ENCODE peak calls at places on chromosomes 3 and 15, in five cellular contexts. A is adrenal gland, G is WTC11, P is GM23338, J is AG04450. T is an unnamed sample.

GRCh38 chr3:171585029-171585428 is 124.8 kb upstream of the TNIK start:
- DNase-seq in A (no peak), P (no peak), J (no peak), G (no peak), T (no peak)

GRCh38 chr3:61872077-61872706 is 310.8 kb downstream of the PTPRG start:
- DNase-seq in A (no peak), P (peak; percentile 80), G (peak; percentile 46), J (no peak), T (no peak)

GRCh38 chr3:73192036-73192738 is 130.7 kb downstream of the EBLN2 start:
- DNase-seq in P (peak; percentile 91), A (no peak), J (no peak), G (peak; percentile 67), T (peak; percentile 14)

GRCh38 chr3:115788921-115789470 is 165.7 kb downstream of the GAP43 start:
- DNase-seq in G (no peak), P (no peak), J (peak; percentile 76), A (no peak), T (peak; percentile 47)

GRCh38 chr3:54853573-54854404 is 74.1 kb downstream of the LRTM1 start:
- DNase-seq in P (peak; percentile 84), G (peak; percentile 89), J (peak; percentile 27), A (peak; percentile 87), T (peak; percentile 71)

GRCh38 chr3:38238416-38239008 is 27.1 kb upstream of the SLC22A13 start:
- DNase-seq in J (no peak), G (no peak), P (no peak), A (no peak), T (no peak)

GRCh38 chr3:126067959-126068358 is 16.0 kb downstream of the SLC41A3 start:
- DNase-seq in G (no peak), A (no peak), P (no peak), J (no peak), T (no peak)

GRCh38 chr3:140206196-140207040 is 271.4 kb downstream of the CLSTN2 start:
- DNase-seq in J (no peak), G (peak; percentile 38), P (peak; percentile 75), A (no peak), T (no peak)

GRCh38 chr3:463793-464192 is 267.2 kb downstream of the CHL1 start:
- DNase-seq in P (no peak), J (no peak), G (no peak), A (no peak), T (no peak)

GRCh38 chr15:71588746-71589145 is 221.6 kb upstream of the NR2E3 start:
- DNase-seq in A (no peak), P (peak; percentile 35), J (peak; percentile 32), G (no peak), T (peak; percentile 27)

GRCh38 chr3:41961061-41961749 is 698 bp downstream of the ULK4 start:
- DNase-seq in A (peak; percentile 61), J (peak; percentile 8), G (peak; percentile 55), P (peak; percentile 79), T (peak; percentile 50)

GRCh38 chr3:101847328-101847727 is 2.0 kb upstream of the NFKBIZ start:
- DNase-seq in J (no peak), A (no peak), P (no peak), G (no peak), T (no peak)

GRCh38 chr3:172107403-172107802 is 68.0 kb downstream of the FNDC3B start:
- DNase-seq in P (no peak), J (no peak), A (no peak), G (no peak), T (no peak)

GRCh38 chr3:123683755-123684154 is 98.9 kb upstream of the HACD2 start:
- DNase-seq in G (no peak), P (no peak), A (no peak), J (no peak), T (no peak)

GRCh38 chr15:65211157-65211982 is at the start of gene CILP:
- DNase-seq in J (peak; percentile 27), P (no peak), A (no peak), G (no peak), T (no peak)

GRCh38 chr3:153162513-153163348 is 705 bp downstream of the RAP2B start:
- DNase-seq in A (peak; percentile 41), J (no peak), G (peak; percentile 35), P (peak; percentile 56), T (peak; percentile 47)

GRCh38 chr3:99648091-99648490 is 9.7 kb downstream of the COL8A1 start:
- DNase-seq in A (no peak), G (no peak), J (no peak), P (no peak), T (no peak)

GRCh38 chr3:101725192-101725889 is 927 bp downstream of the CEP97 start:
- DNase-seq in P (peak; percentile 58), A (peak; percentile 40), G (peak; percentile 20), J (no peak), T (no peak)

GRCh38 chr3:123540285-123540684 is 44.6 kb downstream of the HACD2 start:
- DNase-seq in P (no peak), A (no peak), J (no peak), G (no peak), T (no peak)

GRCh38 chr15:41494922-41495735 is 1.5 kb downstream of the ITPKA start:
- DNase-seq in P (peak; percentile 74), A (no peak), J (no peak), G (peak; percentile 54), T (peak; percentile 28)

GRCh38 chr3:42539871-42540714 is 37.6 kb downstream of the VIPR1 start:
- DNase-seq in J (no peak), P (peak; percentile 94), A (peak; percentile 72), G (peak; percentile 95), T (peak; percentile 88)

GRCh38 chr3:187902041-187902471 is 156.8 kb upstream of the BCL6 start:
- DNase-seq in P (no peak), J (no peak), G (no peak), A (no peak), T (no peak)

GRCh38 chr15:57873564-57874209 is 167.2 kb downstream of the POLR2M start:
- DNase-seq in A (no peak), G (no peak), J (no peak), P (no peak), T (no peak)

GRCh38 chr3:50415066-50415465 is 55.7 kb upstream of the TMEM115 start:
- DNase-seq in J (no peak), G (peak; percentile 53), P (peak; percentile 70), A (no peak), T (no peak)
- TF ChIP-seq CTCF in J (no peak), G (peak; percentile 43), P (peak; percentile 66), A (no peak), T (no peak)

DNA sequence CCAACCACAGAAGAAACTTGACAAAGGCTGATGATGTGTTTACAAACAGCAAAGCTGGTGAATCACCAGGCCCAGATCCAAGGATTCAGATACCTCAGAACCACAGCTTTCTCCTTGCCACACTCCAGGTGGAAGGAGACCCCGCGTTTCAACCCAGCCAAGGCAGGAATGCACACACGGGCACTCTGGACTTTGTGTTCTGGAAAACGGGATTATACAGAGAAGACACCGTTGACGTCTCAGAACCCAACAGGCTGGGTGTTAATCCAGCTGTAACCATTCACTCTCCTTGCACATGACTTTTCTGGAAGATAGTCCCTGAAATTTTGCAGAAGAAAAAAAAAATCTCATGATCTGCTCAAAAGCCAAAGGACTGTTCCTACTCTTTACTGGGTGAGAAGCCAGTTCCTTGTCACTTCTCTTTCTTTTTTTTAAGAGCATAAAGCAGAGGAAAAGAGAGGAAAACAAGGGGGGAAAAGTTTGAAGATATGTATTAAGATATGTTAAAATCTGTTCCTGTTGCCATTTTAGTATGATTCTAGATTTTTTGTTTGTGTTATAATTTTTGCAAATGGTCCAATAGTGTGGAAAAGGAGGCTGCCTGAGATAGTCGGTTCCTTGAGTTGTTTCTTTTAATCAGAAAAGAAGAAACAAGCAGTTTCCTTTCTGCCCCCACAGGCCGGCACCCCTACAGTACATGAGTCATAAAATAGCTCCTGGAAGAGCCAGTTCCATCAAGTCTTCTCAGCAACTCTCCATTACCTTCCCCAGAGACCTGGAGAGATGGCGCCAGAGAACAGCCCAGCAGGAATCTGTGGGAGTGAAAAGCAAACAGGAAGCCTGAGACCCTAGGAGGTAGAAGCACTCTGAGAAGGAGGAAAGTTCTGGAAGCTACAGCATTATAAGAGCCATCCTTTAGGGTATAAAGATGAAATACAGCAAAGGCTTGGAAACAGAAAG is 73.1 kb downstream of the RORA start:
- DNase-seq in P (peak; percentile 50), A (no peak), G (no peak), J (no peak), T (no peak)
- TF ChIP-seq CTCF in P (no peak), A (no peak), G (no peak), J (peak; percentile 4), T (no peak)

GRCh38 chr3:27108322-27108721 is 260.9 kb downstream of the NEK10 start:
- DNase-seq in P (no peak), G (no peak), J (no peak), A (no peak), T (no peak)

GRCh38 chr3:27110020-27110419 is 259.2 kb downstream of the NEK10 start:
- DNase-seq in P (no peak), A (no peak), G (no peak), J (no peak), T (no peak)

DNA sequence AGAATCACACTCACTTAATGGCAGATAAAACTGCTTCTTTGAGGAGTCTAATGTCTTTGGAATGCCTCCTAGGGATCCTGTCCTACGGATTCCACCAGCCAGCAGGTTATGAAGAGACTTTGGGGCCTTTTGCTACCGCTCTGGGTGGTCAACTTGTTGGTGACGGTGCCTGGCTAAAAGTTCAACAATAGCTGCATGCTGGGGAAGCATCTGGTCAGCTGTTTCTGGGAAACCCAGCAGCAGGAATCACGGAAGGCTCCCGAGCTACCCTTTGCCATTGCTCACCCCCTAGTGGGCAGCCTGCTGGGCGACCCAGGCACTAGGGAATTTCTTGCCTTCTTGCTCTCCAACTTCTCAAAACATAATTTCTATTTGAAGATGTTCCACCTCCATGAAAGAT is 263.3 kb downstream of the NEK10 start:
- DNase-seq in A (no peak), G (peak; percentile 50), J (no peak), P (peak; percentile 61), T (peak; percentile 38)
- TF ChIP-seq CTCF in A (no peak), G (no peak), J (no peak), P (peak; percentile 45), T (peak; percentile 35)

GRCh38 chr15:52805351-52806283 is 15.5 kb upstream of the ONECUT1 start:
- DNase-seq in G (peak; percentile 61), P (peak; percentile 88), J (no peak), A (no peak), T (no peak)
- TF ChIP-seq CTCF in G (no peak), P (peak; percentile 42), J (peak; percentile 7), A (no peak), T (no peak)

GRCh38 chr15:67397139-67397538 is 123.8 kb upstream of the C15orf61 start:
- DNase-seq in G (no peak), J (no peak), P (no peak), A (no peak), T (no peak)
- TF ChIP-seq CTCF in G (no peak), J (peak; percentile 27), P (no peak), A (no peak), T (no peak)

DNA sequence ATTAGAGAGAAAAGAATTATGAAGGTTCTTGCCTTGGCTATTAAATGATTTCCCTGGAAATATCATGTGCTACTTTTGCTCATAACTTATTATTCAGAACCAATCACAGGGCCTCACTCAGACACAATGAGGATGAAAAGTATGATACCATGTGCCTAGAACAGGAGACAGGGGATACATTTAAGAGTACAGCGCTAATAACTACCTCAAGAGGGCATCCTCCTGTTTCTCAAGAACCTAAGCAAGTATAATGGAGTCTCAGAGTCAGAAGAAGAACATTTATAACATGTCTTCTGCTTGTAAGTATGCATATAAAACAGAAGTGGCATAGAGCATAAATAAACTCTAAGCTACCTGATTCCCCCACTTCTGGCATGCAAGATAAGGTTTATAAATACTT is 125.4 kb upstream of the MME start:
- DNase-seq in P (peak; percentile 63), J (peak; percentile 13), G (no peak), A (no peak), T (no peak)
- TF ChIP-seq CTCF in P (peak; percentile 72), J (peak; percentile 60), G (peak; percentile 26), A (no peak), T (peak; percentile 37)

GRCh38 chr3:96706517-96706916 is 107.9 kb upstream of the EPHA6 start:
- DNase-seq in A (no peak), P (no peak), G (no peak), J (no peak), T (no peak)

GRCh38 chr3:96700322-96701315 is 113.8 kb upstream of the EPHA6 start:
- DNase-seq in P (peak; percentile 76), G (peak; percentile 29), J (no peak), A (no peak), T (no peak)
- TF ChIP-seq CTCF in P (peak; percentile 83), G (peak; percentile 34), J (no peak), A (no peak), T (no peak)

T was measured in Calu3.